ENCODE peak calls at places on chromosome 13, in five cellular contexts. E is Ammon's horn; P is stimulated activated effector memory CD8-positive, alpha-beta T cell treated with anti-CD3 and anti-CD28 coated beads, Interleukin-12 subunit alpha, Interleukin-12 subunit beta, amount 100 ng/mL, for 72 hours; X is AG04450; Z is NCI-H1417. I is an unnamed sample.

GRCh38 chr13:108227651-108228272 is 9.6 kb downstream of the ABHD13 start:
- DNase-seq in X (no peak), Z (peak), E (peak), P (no peak), I (peak)

GRCh38 chr13:33441015-33441414 is 155.5 kb upstream of the STARD13 start:
- DNase-seq in Z (no peak), E (no peak), X (no peak), P (no peak), I (peak)

GRCh38 chr13:21071015-21071414 is 9.6 kb upstream of the LATS2 start:
- DNase-seq in E (no peak), P (no peak), Z (no peak), X (no peak), I (no peak)

GRCh38 chr13:37597477-37597876 is 1.1 kb downstream of the POSTN start:
- DNase-seq in P (no peak), Z (no peak), X (no peak), E (no peak), I (peak)

GRCh38 chr13:21837841-21838551 is 167.1 kb downstream of the FGF9 start:
- DNase-seq in Z (no peak), X (no peak), P (no peak), E (no peak), I (peak)

GRCh38 chr13:48775804-48776203 is 122.1 kb downstream of the CYSLTR2 start:
- DNase-seq in E (no peak), X (peak), P (no peak), Z (no peak), I (no peak)

GRCh38 chr13:109698779-109699178 is 87.6 kb downstream of the IRS2 start:
- DNase-seq in P (no peak), X (no peak), Z (no peak), E (no peak), I (no peak)

GRCh38 chr13:96822900-96823299 is 171.4 kb downstream of the OXGR1 start:
- DNase-seq in P (no peak), E (no peak), Z (peak), X (no peak), I (peak)

GRCh38 chr13:28636078-28636477 is 22.9 kb upstream of the POMP start:
- DNase-seq in Z (no peak), X (no peak), P (no peak), E (no peak), I (no peak)

GRCh38 chr13:59978862-59979261 is 184.9 kb downstream of the DIAPH3 start:
- DNase-seq in E (no peak), X (no peak), Z (no peak), P (no peak), I (no peak)

GRCh38 chr13:104678161-104678560 is 1611.9 kb upstream of the SLC10A2 start:
- DNase-seq in P (no peak), X (no peak), Z (no peak), E (peak), I (no peak)

GRCh38 chr13:20673711-20674110 is 29.8 kb upstream of the IL17D start:
- DNase-seq in Z (no peak), E (peak), P (no peak), X (no peak), I (no peak)

GRCh38 chr13:111346281-111346680 is 25.8 kb downstream of the TEX29 start:
- DNase-seq in Z (no peak), X (no peak), P (no peak), E (no peak), I (no peak)

GRCh38 chr13:108494991-108495661 is 134.3 kb upstream of the MYO16 start:
- DNase-seq in E (no peak), P (no peak), X (no peak), Z (no peak), I (no peak)

GRCh38 chr13:43223206-43223605 is 199.8 kb downstream of the DNAJC15 start:
- DNase-seq in X (no peak), E (no peak), Z (no peak), P (no peak), I (no peak)